ENCODE peak calls at places on chromosomes 13 and 19, in six cellular contexts. One of them, this sample, is unnamed.

GRCh38 chr13:34401741-34402140 is 540.3 kb upstream of the NBEA start:
- DNase-seq in H1: no peak
- DNase-seq in HepG2: no peak
- DNase-seq in SK-N-SH: no peak
- DNase-seq in K562: no peak
- DNase-seq in GM12878: no peak
- DNase-seq in this sample: no peak

GRCh38 chr19:40719414-40719894 is 2.5 kb downstream of the ITPKC start:
- DNase-seq in H1: no peak
- DNase-seq in HepG2: no peak
- DNase-seq in SK-N-SH: no peak
- DNase-seq in K562: no peak
- DNase-seq in GM12878: peak; percentile 15
- DNase-seq in this sample: no peak

GRCh38 chr13:36848228-36848982 is 29.4 kb downstream of the RFXAP start:
- DNase-seq in H1: peak; percentile 55
- DNase-seq in HepG2: no peak
- DNase-seq in SK-N-SH: peak; percentile 17
- DNase-seq in K562: no peak
- DNase-seq in GM12878: no peak
- DNase-seq in this sample: peak; percentile 6

GRCh38 chr13:26325876-26326275 is 71.9 kb downstream of the CDK8 start:
- DNase-seq in H1: no peak
- DNase-seq in HepG2: no peak
- DNase-seq in SK-N-SH: no peak
- DNase-seq in K562: no peak
- DNase-seq in GM12878: peak; percentile 13
- DNase-seq in this sample: no peak

GRCh38 chr13:23867027-23867491 is 22.1 kb downstream of the MIPEP start:
- DNase-seq in H1: no peak
- DNase-seq in HepG2: no peak
- DNase-seq in SK-N-SH: no peak
- DNase-seq in K562: peak; percentile 12
- DNase-seq in GM12878: no peak
- DNase-seq in this sample: peak; percentile 17

GRCh38 chr13:60210510-60211065 is 46.9 kb upstream of the DIAPH3 start:
- DNase-seq in H1: no peak
- DNase-seq in HepG2: no peak
- DNase-seq in SK-N-SH: no peak
- DNase-seq in K562: no peak
- DNase-seq in GM12878: no peak
- DNase-seq in this sample: no peak

GRCh38 chr19:41225238-41226052 is 6.4 kb downstream of the AXL start:
- DNase-seq in H1: no peak
- DNase-seq in HepG2: peak; percentile 91
- DNase-seq in SK-N-SH: peak; percentile 55
- DNase-seq in K562: no peak
- DNase-seq in GM12878: no peak
- DNase-seq in this sample: peak; percentile 100

GRCh38 chr13:49348748-49349147 is 95.1 kb downstream of the CAB39L start:
- DNase-seq in H1: peak; percentile 80
- DNase-seq in HepG2: no peak
- DNase-seq in SK-N-SH: no peak
- DNase-seq in K562: no peak
- DNase-seq in GM12878: no peak
- DNase-seq in this sample: no peak

GRCh38 chr19:16886305-16886880 is 2.4 kb upstream of the F2RL3 start:
- DNase-seq in H1: no peak
- DNase-seq in HepG2: peak; percentile 52
- DNase-seq in SK-N-SH: no peak
- DNase-seq in K562: no peak
- DNase-seq in GM12878: no peak
- DNase-seq in this sample: no peak

GRCh38 chr19:55383789-55384575 is at the start of gene TMEM238:
- DNase-seq in H1: peak; percentile 72
- DNase-seq in HepG2: no peak
- DNase-seq in SK-N-SH: peak; percentile 88
- DNase-seq in K562: peak; percentile 74
- DNase-seq in GM12878: no peak
- DNase-seq in this sample: peak; percentile 72

GRCh38 chr13:84377071-84377470 is 494.8 kb upstream of the SLITRK1 start:
- DNase-seq in H1: no peak
- DNase-seq in HepG2: no peak
- DNase-seq in SK-N-SH: no peak
- DNase-seq in K562: no peak
- DNase-seq in GM12878: no peak
- DNase-seq in this sample: no peak

GRCh38 chr19:3071764-3072163 is 9.5 kb upstream of the TLE5 start:
- DNase-seq in H1: no peak
- DNase-seq in HepG2: no peak
- DNase-seq in SK-N-SH: no peak
- DNase-seq in K562: no peak
- DNase-seq in GM12878: no peak
- DNase-seq in this sample: no peak

GRCh38 chr19:50437862-50438449 is 5.3 kb downstream of the MYBPC2 start:
- DNase-seq in H1: no peak
- DNase-seq in HepG2: no peak
- DNase-seq in SK-N-SH: no peak
- DNase-seq in K562: no peak
- DNase-seq in GM12878: no peak
- DNase-seq in this sample: no peak

GRCh38 chr13:37059136-37059847 is at the start of gene SUPT20H:
- DNase-seq in H1: peak; percentile 94
- DNase-seq in HepG2: peak; percentile 77
- DNase-seq in SK-N-SH: peak; percentile 96
- DNase-seq in K562: peak; percentile 83
- DNase-seq in GM12878: peak; percentile 47
- DNase-seq in this sample: peak; percentile 48

GRCh38 chr19:10109528-10109927 is 2.0 kb upstream of the P2RY11 start:
- DNase-seq in H1: no peak
- DNase-seq in HepG2: no peak
- DNase-seq in SK-N-SH: no peak
- DNase-seq in K562: no peak
- DNase-seq in GM12878: no peak
- DNase-seq in this sample: no peak

GRCh38 chr13:94825507-94825906 is 113.2 kb upstream of the SOX21 start:
- DNase-seq in H1: peak; percentile 62
- DNase-seq in HepG2: no peak
- DNase-seq in SK-N-SH: peak; percentile 7
- DNase-seq in K562: no peak
- DNase-seq in GM12878: no peak
- DNase-seq in this sample: no peak

GRCh38 chr19:46813570-46814358 is 25.4 kb upstream of the SLC1A5 start:
- DNase-seq in H1: no peak
- DNase-seq in HepG2: peak; percentile 56
- DNase-seq in SK-N-SH: no peak
- DNase-seq in K562: peak; percentile 38
- DNase-seq in GM12878: no peak
- DNase-seq in this sample: peak; percentile 47

GRCh38 chr13:27194895-27195764 is 23.5 kb upstream of the USP12 start:
- DNase-seq in H1: no peak
- DNase-seq in HepG2: no peak
- DNase-seq in SK-N-SH: no peak
- DNase-seq in K562: peak; percentile 36
- DNase-seq in GM12878: no peak
- DNase-seq in this sample: peak; percentile 88

GRCh38 chr13:107322228-107322627 is 754.3 kb upstream of the ARGLU1 start:
- DNase-seq in H1: no peak
- DNase-seq in HepG2: no peak
- DNase-seq in SK-N-SH: no peak
- DNase-seq in K562: no peak
- DNase-seq in GM12878: no peak
- DNase-seq in this sample: no peak

GRCh38 chr19:29367701-29368306 is 154.9 kb upstream of the UQCRFS1 start:
- DNase-seq in H1: peak; percentile 39
- DNase-seq in HepG2: no peak
- DNase-seq in SK-N-SH: no peak
- DNase-seq in K562: peak; percentile 2
- DNase-seq in GM12878: no peak
- DNase-seq in this sample: no peak

GRCh38 chr13:31314961-31315360 is 115.2 kb downstream of the B3GLCT start:
- DNase-seq in H1: no peak
- DNase-seq in HepG2: no peak
- DNase-seq in SK-N-SH: no peak
- DNase-seq in K562: no peak
- DNase-seq in GM12878: no peak
- DNase-seq in this sample: no peak

GRCh38 chr19:4870025-4870700 is 2.7 kb upstream of the PLIN3 start:
- DNase-seq in H1: no peak
- DNase-seq in HepG2: peak; percentile 98
- DNase-seq in SK-N-SH: no peak
- DNase-seq in K562: peak; percentile 78
- DNase-seq in GM12878: no peak
- DNase-seq in this sample: peak; percentile 93

GRCh38 chr19:10006335-10006708 is 4.0 kb downstream of the COL5A3 start:
- DNase-seq in H1: no peak
- DNase-seq in HepG2: no peak
- DNase-seq in SK-N-SH: no peak
- DNase-seq in K562: no peak
- DNase-seq in GM12878: no peak
- DNase-seq in this sample: no peak

GRCh38 chr19:10936661-10937084 is 8.1 kb downstream of the TIMM29 start:
- DNase-seq in H1: no peak
- DNase-seq in HepG2: peak; percentile 76
- DNase-seq in SK-N-SH: peak; percentile 83
- DNase-seq in K562: peak; percentile 70
- DNase-seq in GM12878: peak; percentile 35
- DNase-seq in this sample: peak; percentile 56

GRCh38 chr13:45873491-45874360 is 22.2 kb upstream of the SIAH3 start:
- DNase-seq in H1: no peak
- DNase-seq in HepG2: peak; percentile 5
- DNase-seq in SK-N-SH: no peak
- DNase-seq in K562: no peak
- DNase-seq in GM12878: no peak
- DNase-seq in this sample: no peak
- TF ChIP-seq EP300 in H1: no peak
- TF ChIP-seq EP300 in HepG2: no peak
- TF ChIP-seq EP300 in SK-N-SH: peak; percentile 38
- TF ChIP-seq EP300 in K562: no peak
- TF ChIP-seq EP300 in GM12878: no peak
- TF ChIP-seq EP300 in this sample: no peak

GRCh38 chr19:8357007-8357521 is 6.9 kb upstream of the ANGPTL4 start:
- DNase-seq in H1: no peak
- DNase-seq in HepG2: peak; percentile 93
- DNase-seq in SK-N-SH: no peak
- DNase-seq in K562: no peak
- DNase-seq in GM12878: no peak
- DNase-seq in this sample: no peak

GRCh38 chr19:8355631-8356402 is 8.1 kb upstream of the ANGPTL4 start:
- DNase-seq in H1: no peak
- DNase-seq in HepG2: peak; percentile 72
- DNase-seq in SK-N-SH: no peak
- DNase-seq in K562: peak; percentile 43
- DNase-seq in GM12878: no peak
- DNase-seq in this sample: no peak

DNA sequence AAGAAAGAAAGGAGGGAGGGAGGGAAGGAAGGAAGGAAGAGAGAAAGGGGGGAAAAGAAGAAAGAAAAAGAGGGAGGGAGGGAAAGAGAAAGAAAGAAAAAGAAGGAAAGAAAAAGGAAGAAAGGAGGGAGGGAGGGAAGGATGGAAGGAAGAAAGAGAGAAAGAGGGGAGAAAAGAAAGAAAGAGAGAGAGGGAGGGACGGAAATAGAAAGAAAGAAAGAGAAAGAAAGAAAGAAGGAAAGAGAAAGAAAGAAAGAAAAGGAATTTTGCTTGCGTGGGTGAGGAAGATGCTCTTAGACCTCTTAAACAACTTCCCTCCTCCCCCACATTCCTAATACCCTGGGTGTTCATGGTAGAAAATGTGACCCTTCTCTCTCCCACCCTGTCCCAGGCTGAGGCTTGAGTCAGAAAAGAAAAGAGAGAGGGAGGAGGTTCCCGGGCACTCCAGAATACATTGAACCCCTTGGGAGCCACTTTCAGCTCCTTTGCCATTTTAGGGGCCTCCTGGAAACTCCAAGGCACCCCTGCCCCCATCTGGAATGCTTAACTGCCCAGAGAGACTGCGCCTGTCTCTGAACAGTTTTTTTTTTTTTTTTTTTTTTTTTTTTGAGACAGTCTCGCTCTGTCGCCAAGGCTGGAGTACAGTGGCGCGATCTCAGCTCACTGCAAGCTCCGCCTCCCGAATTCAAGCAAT is 9.2 kb upstream of the KANK3 start:
- DNase-seq in H1: no peak
- DNase-seq in HepG2: no peak
- DNase-seq in SK-N-SH: no peak
- DNase-seq in K562: no peak
- DNase-seq in GM12878: no peak
- DNase-seq in this sample: no peak
- TF ChIP-seq CHD2 in H1: no peak
- TF ChIP-seq CHD2 in HepG2: no peak
- TF ChIP-seq CHD2 in SK-N-SH: no peak
- TF ChIP-seq CHD2 in K562: no peak
- TF ChIP-seq CHD2 in GM12878: no peak
- TF ChIP-seq CHD2 in this sample: no peak

DNA sequence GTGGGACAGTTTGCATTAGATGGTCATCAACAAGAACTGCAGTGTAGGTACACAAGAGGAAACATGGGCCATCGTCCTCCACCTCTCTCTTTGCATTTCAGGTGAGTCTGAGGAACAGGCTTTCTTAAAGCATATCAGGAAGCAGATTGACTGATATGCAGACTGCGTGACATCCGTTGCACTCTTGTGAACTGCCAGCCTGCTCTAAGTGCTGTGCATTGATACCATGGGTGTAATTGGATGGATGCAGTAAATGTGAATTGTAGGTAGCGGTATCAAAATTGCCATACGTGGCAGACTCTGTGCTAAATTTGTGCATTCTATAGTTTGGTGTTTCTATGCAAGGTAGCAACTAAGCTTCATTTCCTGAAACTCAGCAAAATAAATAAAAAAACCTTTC is 1008.3 kb downstream of the EFNB2 start:
- DNase-seq in H1: no peak
- DNase-seq in HepG2: no peak
- DNase-seq in SK-N-SH: no peak
- DNase-seq in K562: no peak
- DNase-seq in GM12878: no peak
- DNase-seq in this sample: no peak
- TF ChIP-seq EP300 in H1: no peak
- TF ChIP-seq EP300 in HepG2: no peak
- TF ChIP-seq EP300 in SK-N-SH: no peak
- TF ChIP-seq EP300 in K562: no peak
- TF ChIP-seq EP300 in GM12878: no peak
- TF ChIP-seq EP300 in this sample: no peak

GRCh38 chr19:13795595-13796300 is 505 bp downstream of the ZSWIM4 start:
- DNase-seq in H1: no peak
- DNase-seq in HepG2: no peak
- DNase-seq in SK-N-SH: peak; percentile 56
- DNase-seq in K562: peak; percentile 69
- DNase-seq in GM12878: no peak
- DNase-seq in this sample: peak; percentile 20

GRCh38 chr19:13797058-13797440 is 1.8 kb downstream of the ZSWIM4 start:
- DNase-seq in H1: no peak
- DNase-seq in HepG2: no peak
- DNase-seq in SK-N-SH: no peak
- DNase-seq in K562: no peak
- DNase-seq in GM12878: no peak
- DNase-seq in this sample: no peak

GRCh38 chr19:13797870-13798269 is 2.6 kb downstream of the ZSWIM4 start:
- DNase-seq in H1: no peak
- DNase-seq in HepG2: no peak
- DNase-seq in SK-N-SH: no peak
- DNase-seq in K562: no peak
- DNase-seq in GM12878: no peak
- DNase-seq in this sample: no peak

GRCh38 chr19:13794752-13795589 is at the start of gene ZSWIM4:
- DNase-seq in H1: peak; percentile 99
- DNase-seq in HepG2: peak; percentile 98
- DNase-seq in SK-N-SH: peak; percentile 98
- DNase-seq in K562: peak; percentile 98
- DNase-seq in GM12878: peak; percentile 95
- DNase-seq in this sample: peak; percentile 86

GRCh38 chr19:13796301-13797057 is 1.2 kb downstream of the ZSWIM4 start:
- DNase-seq in H1: peak; percentile 62
- DNase-seq in HepG2: peak; percentile 23
- DNase-seq in SK-N-SH: peak; percentile 43
- DNase-seq in K562: peak; percentile 8
- DNase-seq in GM12878: no peak
- DNase-seq in this sample: peak; percentile 87
- TF ChIP-seq CHD2 in H1: no peak
- TF ChIP-seq CHD2 in HepG2: no peak
- TF ChIP-seq CHD2 in SK-N-SH: no peak
- TF ChIP-seq CHD2 in K562: no peak
- TF ChIP-seq CHD2 in GM12878: no peak
- TF ChIP-seq CHD2 in this sample: no peak

This sample was measured in A549.